ENCODE peak calls at places on chromosomes 16 and 17, in eight cellular contexts. P is testis, Y is left ventricle myocardium inferior, D is body of pancreas, U is upper lobe of right lung, R is right cardiac atrium, G is heart right ventricle, M is HepG2. S is an unnamed sample. For H3K4me1, the result is how much of the 10 kb centered on the place peaks cover.

GRCh38 chr16:87416826-87417471 is 24.8 kb downstream of the MAP1LC3B start:
- DNase-seq in P (peak), Y (peak), D (peak), U (no peak), R (peak), G (no peak), M (peak), S (no peak)

GRCh38 chr17:21283482-21284318 is 811 bp upstream of the MAP2K3 start:
- DNase-seq in P (no peak), Y (no peak), D (peak), U (no peak), R (no peak), G (no peak), M (no peak), S (no peak)

GRCh38 chr17:51231999-51232398 is 27.9 kb downstream of the MBTD1 start:
- DNase-seq in P (no peak), Y (no peak), D (no peak), U (no peak), R (no peak), G (no peak), M (no peak), S (no peak)

GRCh38 chr17:66354981-66355380 is 52.6 kb downstream of the PRKCA start:
- DNase-seq in P (no peak), Y (no peak), D (no peak), U (no peak), R (no peak), G (no peak), M (no peak), S (no peak)

GRCh38 chr16:11411059-11411550 is 65.8 kb downstream of the RMI2 start:
- DNase-seq in P (no peak), Y (no peak), D (no peak), U (no peak), R (no peak), G (no peak), M (no peak), S (no peak)

GRCh38 chr17:50268632-50269287 is 5.5 kb upstream of the TMEM92 start:
- DNase-seq in P (no peak), Y (no peak), D (no peak), U (peak), R (no peak), G (no peak), M (no peak), S (no peak)

GRCh38 chr16:54931041-54931756 is 534 bp downstream of the IRX5 start:
- DNase-seq in P (no peak), Y (no peak), D (peak), U (peak), R (peak), G (no peak), M (no peak), S (no peak)

GRCh38 chr17:10499950-10500349 is 18.4 kb downstream of the MYH1 start:
- DNase-seq in P (no peak), Y (no peak), D (no peak), U (no peak), R (no peak), G (no peak), M (no peak), S (no peak)

GRCh38 chr17:17053446-17054379 is 11.5 kb downstream of the MPRIP start:
- DNase-seq in P (no peak), Y (no peak), D (no peak), U (peak), R (no peak), G (no peak), M (no peak), S (no peak)
- H3K4me1 ChIP-seq in P (under half), Y (half or more), D (half or more), U (half or more), R (under half), G (half or more), M (under half), S (half or more)

GRCh38 chr17:79272666-79273219 is 198.1 kb downstream of the ENGASE start:
- DNase-seq in P (no peak), Y (no peak), D (peak), U (no peak), R (no peak), G (no peak), M (peak), S (no peak)

GRCh38 chr17:79279320-79279719 is 204.7 kb downstream of the ENGASE start:
- DNase-seq in P (no peak), Y (no peak), D (no peak), U (no peak), R (no peak), G (no peak), M (no peak), S (no peak)

GRCh38 chr17:79280010-79280409 is 205.4 kb downstream of the ENGASE start:
- DNase-seq in P (no peak), Y (no peak), D (no peak), U (no peak), R (no peak), G (no peak), M (no peak), S (no peak)

GRCh38 chr17:79273660-79274059 is 199.0 kb downstream of the ENGASE start:
- DNase-seq in P (no peak), Y (no peak), D (peak), U (no peak), R (no peak), G (no peak), M (no peak), S (no peak)

GRCh38 chr17:79276824-79277223 is 202.2 kb downstream of the ENGASE start:
- DNase-seq in P (no peak), Y (no peak), D (peak), U (no peak), R (no peak), G (no peak), M (no peak), S (no peak)
- H3K4me1 ChIP-seq in P (under half), Y (under half), D (under half), U (under half), R (under half), G (under half), M (under half), S (under half)

GRCh38 chr17:17792551-17793377 is 44.0 kb downstream of the SREBF1 start:
- DNase-seq in P (peak), Y (no peak), D (peak), U (no peak), R (no peak), G (no peak), M (no peak), S (no peak)

GRCh38 chr17:17789410-17789809 is 47.4 kb downstream of the SREBF1 start:
- DNase-seq in P (no peak), Y (no peak), D (no peak), U (no peak), R (no peak), G (no peak), M (no peak), S (no peak)

GRCh38 chr17:17789828-17790672 is 46.7 kb downstream of the SREBF1 start:
- DNase-seq in P (no peak), Y (no peak), D (no peak), U (no peak), R (no peak), G (no peak), M (no peak), S (no peak)

GRCh38 chr17:17792143-17792550 is 44.6 kb downstream of the SREBF1 start:
- DNase-seq in P (no peak), Y (no peak), D (no peak), U (no peak), R (no peak), G (no peak), M (no peak), S (no peak)

DNA sequence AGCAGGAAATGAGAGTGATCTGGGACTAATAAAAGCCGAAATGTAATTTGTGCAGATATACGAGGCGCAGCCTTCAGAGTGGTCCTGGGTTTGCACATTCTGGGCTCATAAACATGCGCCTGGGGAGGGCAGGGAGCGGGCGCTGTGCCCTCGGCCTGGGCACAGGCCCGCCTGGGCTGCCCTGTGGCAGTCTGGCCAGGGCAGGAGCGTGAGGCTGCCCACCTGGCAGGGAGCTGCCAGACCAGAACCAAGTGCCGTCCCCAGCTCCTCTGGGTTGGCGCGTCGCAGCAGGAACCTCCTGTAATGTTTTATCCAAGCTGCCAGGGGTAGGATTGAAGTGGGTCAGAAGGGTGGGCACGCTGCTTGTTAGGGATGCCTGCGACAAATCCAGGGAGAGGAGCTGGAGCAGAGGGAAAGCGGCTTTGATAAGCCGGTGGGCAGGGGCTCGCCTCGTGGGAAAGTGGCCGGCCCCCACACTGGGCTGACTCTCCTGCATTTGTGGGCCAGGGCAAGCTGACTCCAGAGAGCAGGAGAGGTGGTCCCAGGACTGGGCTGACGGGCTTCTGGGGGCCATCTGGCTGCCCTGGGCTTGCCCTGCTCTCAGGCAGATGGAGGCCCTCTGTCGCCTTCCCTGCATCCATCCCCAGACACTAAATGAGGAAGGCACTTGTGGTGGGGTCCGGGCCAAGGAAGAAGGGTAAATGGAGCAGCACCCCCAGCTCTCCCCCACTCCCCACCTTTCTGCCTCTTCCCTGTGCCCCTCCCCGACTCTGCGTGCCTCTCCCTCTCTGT is 45.9 kb downstream of the SREBF1 start:
- DNase-seq in P (no peak), Y (no peak), D (no peak), U (no peak), R (no peak), G (no peak), M (no peak), S (no peak)
- H3K4me1 ChIP-seq in P (under half), Y (half or more), D (under half), U (under half), R (under half), G (half or more), M (under half), S (under half)

DNA sequence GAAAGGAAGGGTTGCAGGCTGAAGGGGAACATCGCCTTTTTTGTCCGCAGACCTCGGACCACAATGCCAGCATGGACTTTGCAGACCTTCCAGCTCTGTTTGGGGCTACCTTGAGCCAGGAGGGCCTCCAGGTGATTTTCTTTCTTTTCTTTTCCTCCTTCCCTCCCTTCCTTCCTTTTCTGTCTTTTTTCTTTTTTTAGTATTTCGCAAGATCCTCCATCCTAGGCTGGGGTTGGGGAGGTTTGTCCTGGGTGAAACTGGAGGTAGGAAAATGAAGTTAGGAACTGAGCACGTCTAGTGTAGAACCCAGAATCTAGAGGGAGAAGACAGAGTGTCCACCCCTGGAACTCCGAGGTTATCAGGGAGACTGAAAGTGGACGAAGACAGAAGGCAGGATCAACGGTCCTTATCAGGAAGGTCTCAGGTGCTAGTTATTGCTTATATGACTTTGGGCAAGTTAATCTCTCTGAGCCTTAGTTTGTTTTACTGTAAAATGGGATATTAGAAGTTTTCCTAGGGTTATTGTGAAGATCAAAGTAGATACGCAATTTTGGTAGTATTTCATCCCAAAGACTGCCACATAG is 1.1 kb downstream of the RNF167 start:
- DNase-seq in P (no peak), Y (no peak), D (no peak), U (no peak), R (no peak), G (no peak), M (no peak), S (no peak)
- H3K4me1 ChIP-seq in P (under half), Y (half or more), D (under half), U (half or more), R (under half), G (under half), M (under half), S (half or more)

GRCh38 chr16:67516296-67517177 is 12.1 kb upstream of the RIPOR1 start:
- DNase-seq in P (no peak), Y (no peak), D (no peak), U (no peak), R (no peak), G (no peak), M (no peak), S (no peak)
- H3K4me1 ChIP-seq in P (under half), Y (under half), D (under half), U (under half), R (under half), G (under half), M (under half), S (under half)

DNA sequence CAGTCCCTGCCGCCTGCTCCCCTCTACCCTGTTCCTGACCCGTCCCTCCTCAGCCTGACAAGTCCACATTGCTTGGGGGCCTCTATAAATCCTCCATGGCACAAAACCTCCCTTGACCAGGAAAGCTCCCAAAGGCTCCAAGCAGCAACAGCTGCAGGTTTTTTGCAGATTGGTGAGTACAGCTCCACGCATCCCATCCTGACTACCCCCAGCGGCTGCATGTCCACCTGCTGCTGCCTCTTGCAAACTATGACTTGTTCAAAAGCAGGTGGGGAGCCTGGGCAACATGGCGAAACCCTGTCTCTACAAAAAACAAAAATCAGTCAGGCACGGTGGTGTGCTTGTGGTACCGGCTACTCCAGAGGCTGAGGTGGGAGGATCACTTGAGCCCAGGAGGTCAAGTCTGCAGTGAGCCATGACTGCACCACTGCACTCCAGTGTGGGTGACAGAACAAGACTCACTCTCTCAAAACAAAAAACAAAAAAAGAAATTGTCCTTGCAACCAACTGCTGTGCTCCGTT is 122.8 kb downstream of the ANKRD11 start:
- DNase-seq in P (no peak), Y (no peak), D (no peak), U (peak), R (no peak), G (no peak), M (no peak), S (no peak)
- H3K4me1 ChIP-seq in P (under half), Y (half or more), D (half or more), U (half or more), R (under half), G (half or more), M (under half), S (half or more)

GRCh38 chr16:3051009-3051408 is 4.6 kb downstream of the MMP25 start:
- DNase-seq in P (no peak), Y (no peak), D (no peak), U (no peak), R (no peak), G (no peak), M (no peak), S (no peak)
- H3K4me1 ChIP-seq in P (under half), Y (under half), D (under half), U (under half), R (under half), G (under half), M (under half), S (under half)